ENCODE peak calls at places on chromosome 18, in five cellular contexts. S, A, C, Z and E are unnamed samples.

GRCh38 chr18:59823611-59824195 is 76.1 kb upstream of the PMAIP1 start:
- DNase-seq in A (peak), C (peak), S (peak), Z (peak), E (peak)

GRCh38 chr18:25467226-25468065 is 115.5 kb upstream of the ZNF521 start:
- DNase-seq in S (no peak), A (no peak), Z (no peak), C (no peak), E (no peak)

GRCh38 chr18:9714832-9715343 is 6.8 kb downstream of the RAB31 start:
- DNase-seq in Z (no peak), C (no peak), A (no peak), S (no peak), E (no peak)

GRCh38 chr18:73458186-73458964 is 590.6 kb upstream of the NETO1 start:
- DNase-seq in A (no peak), C (no peak), S (no peak), Z (no peak), E (no peak)

GRCh38 chr18:61690418-61691138 is 202.2 kb downstream of the RNF152 start:
- DNase-seq in S (no peak), A (no peak), C (no peak), Z (no peak), E (no peak)

GRCh38 chr18:61664413-61665084 is 228.3 kb downstream of the RNF152 start:
- DNase-seq in S (no peak), Z (no peak), C (no peak), A (no peak), E (no peak)

GRCh38 chr18:32469190-32469611 is 1.5 kb downstream of the GAREM1 start:
- DNase-seq in S (peak), C (peak), A (peak), Z (no peak), E (no peak)

GRCh38 chr18:57150828-57151227 is 3.9 kb downstream of the BOD1L2 start:
- DNase-seq in S (no peak), A (peak), C (no peak), Z (peak), E (no peak)

GRCh38 chr18:5196253-5197031 is 615 bp downstream of the AKAIN1 start:
- DNase-seq in A (peak), C (no peak), S (no peak), Z (no peak), E (no peak)

GRCh38 chr18:58615150-58616132 is 13.4 kb downstream of the ALPK2 start:
- DNase-seq in C (no peak), Z (no peak), A (no peak), S (no peak), E (no peak)

GRCh38 chr18:47735041-47735440 is 195.4 kb downstream of the SMAD2 start:
- DNase-seq in A (no peak), Z (no peak), S (no peak), C (no peak), E (no peak)

GRCh38 chr18:4068552-4069158 is 386.5 kb downstream of the DLGAP1 start:
- DNase-seq in Z (no peak), C (peak), A (peak), S (peak), E (peak)

GRCh38 chr18:12307871-12308385 is at the start of gene TUBB6:
- DNase-seq in C (no peak), S (peak), Z (no peak), A (peak), E (no peak)

GRCh38 chr18:58960946-58961722 is 96.5 kb downstream of the ZNF532 start:
- DNase-seq in A (no peak), Z (no peak), C (no peak), S (no peak), E (no peak)

GRCh38 chr18:34494359-34494696 is 215.8 kb upstream of the DTNA start:
- DNase-seq in S (no peak), Z (no peak), A (no peak), C (peak), E (no peak)

GRCh38 chr18:26307161-26307773 is 81.0 kb downstream of the TAF4B start:
- DNase-seq in A (peak), C (peak), Z (no peak), S (peak), E (peak)

GRCh38 chr18:25726278-25726677 is 364.1 kb downstream of the SS18 start:
- DNase-seq in Z (no peak), S (no peak), A (peak), C (no peak), E (no peak)

GRCh38 chr18:62781893-62782292 is 66.6 kb downstream of the PHLPP1 start:
- DNase-seq in Z (no peak), A (no peak), C (peak), S (no peak), E (peak)

GRCh38 chr18:51852661-51853060 is 487.3 kb upstream of the DCC start:
- DNase-seq in S (no peak), A (no peak), C (no peak), Z (no peak), E (no peak)

GRCh38 chr18:59049726-59050660 is 89.7 kb upstream of the SEC11C start:
- DNase-seq in C (no peak), A (no peak), Z (no peak), S (no peak), E (no peak)

GRCh38 chr18:43034683-43035500 is 80.6 kb downstream of the RIT2 start:
- DNase-seq in S (no peak), Z (peak), A (no peak), C (no peak), E (no peak)

GRCh38 chr18:28961669-28962228 is 784.8 kb upstream of the CDH2 start:
- DNase-seq in Z (peak), C (peak), S (peak), A (peak), E (peak)

GRCh38 chr18:48887294-48887904 is 63.4 kb downstream of the SMAD7 start:
- DNase-seq in Z (no peak), S (no peak), A (no peak), C (no peak), E (no peak)

GRCh38 chr18:6009751-6010150 is 114.4 kb upstream of the TMEM200C start:
- DNase-seq in C (no peak), S (no peak), A (no peak), Z (no peak), E (no peak)

GRCh38 chr18:69757733-69758132 is 189.9 kb downstream of the CD226 start:
- DNase-seq in C (no peak), Z (no peak), A (no peak), S (no peak), E (no peak)

GRCh38 chr18:69755041-69755440 is 192.6 kb downstream of the CD226 start:
- DNase-seq in S (no peak), Z (no peak), C (no peak), A (no peak), E (no peak)

GRCh38 chr18:69755856-69756496 is 191.7 kb downstream of the CD226 start:
- DNase-seq in C (no peak), Z (no peak), S (no peak), A (no peak), E (no peak)

GRCh38 chr18:69759046-69759445 is 188.6 kb downstream of the CD226 start:
- DNase-seq in Z (no peak), A (no peak), S (no peak), C (no peak), E (no peak)

GRCh38 chr18:69758458-69758857 is 189.2 kb downstream of the CD226 start:
- DNase-seq in S (no peak), A (no peak), C (no peak), Z (no peak), E (no peak)
- TF ChIP-seq GABPA in S (no peak), A (no peak), C (no peak), Z (no peak), E (no peak)

DNA sequence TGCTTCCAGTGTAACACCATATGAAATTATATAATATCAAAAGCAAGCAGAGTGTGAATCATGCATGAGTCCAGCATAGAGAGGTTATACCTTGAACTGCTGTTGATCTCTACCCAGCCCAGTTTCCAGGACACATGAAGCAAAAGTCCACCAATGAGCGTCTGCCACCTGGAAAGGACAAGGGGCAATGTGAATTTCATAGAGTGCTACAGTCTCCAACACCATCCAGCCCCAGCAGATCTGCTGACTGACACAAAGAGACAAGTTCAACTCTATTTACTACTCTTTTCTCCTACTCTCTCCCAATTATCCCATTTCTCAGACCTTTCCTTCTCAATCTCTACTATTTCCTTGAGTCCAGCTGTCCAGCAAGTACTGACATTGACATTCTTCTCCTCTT is 31.8 kb upstream of the RIOK3 start:
- DNase-seq in A (no peak), Z (no peak), S (no peak), C (peak), E (no peak)
- TF ChIP-seq GABPA in A (no peak), Z (no peak), S (no peak), C (no peak), E (no peak)

DNA sequence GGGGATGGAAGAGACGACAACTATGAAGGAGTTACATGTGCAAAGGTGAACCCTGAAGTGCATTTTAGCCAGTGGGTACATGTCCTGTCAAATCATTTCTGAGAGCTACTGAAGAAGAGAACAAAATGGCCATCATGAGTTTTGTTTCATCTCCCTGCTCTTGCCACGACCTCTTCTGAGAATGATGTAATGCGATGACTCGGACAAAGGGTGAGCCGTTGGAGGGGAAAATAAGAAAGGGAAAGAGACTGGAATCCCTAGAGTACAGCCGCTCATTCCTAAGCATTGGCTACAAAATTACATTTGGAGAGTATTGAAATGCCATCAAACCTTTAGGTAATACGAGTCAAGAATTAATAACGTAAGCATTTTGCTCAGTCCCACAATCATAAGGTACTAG is 97.1 kb upstream of the PIEZO2 start:
- DNase-seq in A (no peak), S (no peak), C (no peak), Z (no peak), E (no peak)
- TF ChIP-seq GABPA in A (no peak), S (no peak), C (no peak), Z (no peak), E (no peak)

DNA sequence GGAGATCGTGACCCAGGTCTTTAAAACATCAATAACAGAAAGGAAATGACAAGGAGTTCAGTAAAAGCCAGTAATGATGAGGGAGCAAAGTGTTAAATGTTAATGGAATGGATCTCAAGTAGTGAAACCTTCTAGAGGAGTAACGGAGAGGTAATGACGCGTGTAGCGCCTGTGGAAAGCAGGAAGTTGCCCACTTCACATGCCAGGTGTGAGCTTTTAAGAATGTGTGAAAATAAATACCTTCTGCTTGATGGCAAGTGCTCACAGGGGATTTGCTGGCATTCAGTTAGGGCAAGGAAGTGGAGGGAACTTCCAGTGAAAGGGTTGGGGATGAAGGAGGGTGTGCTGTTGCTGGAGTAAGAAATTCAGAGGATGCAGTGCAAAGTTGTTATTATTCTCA is 754.5 kb downstream of the ADCYAP1 start:
- DNase-seq in A (no peak), Z (no peak), C (no peak), S (no peak), E (no peak)
- TF ChIP-seq GABPA in A (no peak), Z (no peak), C (no peak), S (no peak), E (no peak)